ENCODE peak calls at places on chromosomes 7 and 10, in four cellular contexts. J is H9, H is heart right ventricle, A is uterus. T is an unnamed sample. For H3K4me1, the result is how much of the 10 kb centered on the place peaks cover.

GRCh38 chr7:136325578-136325977 is 348.4 kb upstream of the MTPN start:
- DNase-seq in A (no peak), J (no peak), H (no peak), T (no peak)

GRCh38 chr10:78655941-78656340 is 412.8 kb upstream of the ZMIZ1 start:
- DNase-seq in A (no peak), H (no peak), J (no peak), T (no peak)

GRCh38 chr7:123635551-123636359 is 19.9 kb upstream of the LMOD2 start:
- DNase-seq in J (no peak), A (no peak), H (no peak), T (peak)

GRCh38 chr7:92366730-92367129 is 80.6 kb upstream of the GATAD1 start:
- DNase-seq in A (no peak), J (no peak), H (no peak), T (no peak)

GRCh38 chr10:13715091-13715490 is 128.3 kb downstream of the PRPF18 start:
- DNase-seq in J (no peak), A (no peak), H (no peak), T (no peak)

GRCh38 chr7:46969303-46970130 is 612.4 kb downstream of the TNS3 start:
- DNase-seq in J (no peak), H (no peak), A (no peak), T (no peak)

GRCh38 chr7:140639366-140640053 is 1.1 kb downstream of the DENND2A start:
- DNase-seq in J (no peak), A (peak), H (peak), T (no peak)

GRCh38 chr10:70540089-70540788 is 61.7 kb downstream of the PALD1 start:
- DNase-seq in A (no peak), H (peak), J (peak), T (no peak)

GRCh38 chr7:4682621-4683042 is 537 bp downstream of the FOXK1 start:
- DNase-seq in J (peak), H (peak), A (peak), T (peak)

GRCh38 chr10:76461024-76461423 is 1029.6 kb downstream of the LRMDA start:
- DNase-seq in A (no peak), J (no peak), H (no peak), T (no peak)

GRCh38 chr10:132294561-132295320 is 13.0 kb downstream of the STK32C start:
- DNase-seq in J (peak), H (no peak), A (no peak), T (no peak)

GRCh38 chr10:21202766-21203457 is 305.8 kb upstream of the NEBL start:
- DNase-seq in H (no peak), A (no peak), J (no peak), T (no peak)

GRCh38 chr10:126199221-126199998 is 188.9 kb downstream of the ADAM12 start:
- DNase-seq in H (no peak), J (no peak), A (peak), T (no peak)

GRCh38 chr7:158469396-158470051 is 118.1 kb downstream of the PTPRN2 start:
- DNase-seq in J (no peak), A (no peak), H (no peak), T (no peak)

GRCh38 chr7:70570961-70571360 is 561.0 kb upstream of the GALNT17 start:
- DNase-seq in A (no peak), H (no peak), J (no peak), T (no peak)

GRCh38 chr7:70570029-70570428 is 561.9 kb upstream of the GALNT17 start:
- DNase-seq in A (no peak), J (no peak), H (no peak), T (no peak)

GRCh38 chr7:70573202-70573810 is 558.6 kb upstream of the GALNT17 start:
- DNase-seq in A (no peak), J (no peak), H (no peak), T (no peak)

GRCh38 chr7:70571403-70571911 is 560.5 kb upstream of the GALNT17 start:
- DNase-seq in J (no peak), H (no peak), A (no peak), T (no peak)

GRCh38 chr7:70571986-70572385 is 560.0 kb upstream of the GALNT17 start:
- DNase-seq in J (no peak), A (no peak), H (peak), T (no peak)
- H3K4me1 ChIP-seq in J (under half), A (under half), H (under half), T (under half)

DNA sequence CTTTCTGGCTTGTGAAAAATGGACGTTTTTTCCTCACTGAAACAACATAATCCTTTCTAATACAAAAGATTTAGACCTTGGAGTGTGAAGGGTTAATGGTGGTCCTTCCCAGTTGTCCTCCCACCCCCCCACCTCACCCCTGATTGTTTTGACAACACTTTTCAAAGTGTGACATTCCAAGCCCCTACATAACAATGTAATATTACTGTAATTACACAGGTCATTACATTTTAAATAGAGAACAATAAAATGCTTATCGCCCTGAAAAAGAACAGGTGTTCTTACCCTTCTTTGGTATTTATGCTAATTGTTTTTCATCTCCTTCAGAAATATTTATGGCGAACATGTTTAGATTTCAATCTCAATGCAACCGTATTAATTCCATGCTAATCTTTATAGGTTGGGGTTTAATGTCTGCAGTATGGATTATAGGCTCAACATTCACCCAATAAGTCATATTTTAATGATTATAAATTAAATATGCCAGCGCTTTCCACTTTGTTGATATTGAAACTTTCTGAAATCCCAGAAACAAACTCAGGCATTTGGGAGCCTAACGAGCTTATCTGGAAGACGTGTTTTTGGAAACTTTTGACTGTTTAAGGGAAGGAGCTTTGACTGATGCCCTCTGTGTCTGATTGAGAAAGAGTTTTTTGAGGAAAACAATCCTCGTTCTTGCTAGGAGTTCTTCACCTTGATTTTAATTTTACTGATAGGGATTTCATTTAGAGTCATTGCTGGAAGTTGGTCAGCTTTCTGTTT is 5.1 kb downstream of the TCF7L2 start:
- DNase-seq in J (no peak), A (no peak), H (no peak), T (no peak)
- H3K27ac ChIP-seq in J (peak), A (peak), H (no peak), T (no peak)

DNA sequence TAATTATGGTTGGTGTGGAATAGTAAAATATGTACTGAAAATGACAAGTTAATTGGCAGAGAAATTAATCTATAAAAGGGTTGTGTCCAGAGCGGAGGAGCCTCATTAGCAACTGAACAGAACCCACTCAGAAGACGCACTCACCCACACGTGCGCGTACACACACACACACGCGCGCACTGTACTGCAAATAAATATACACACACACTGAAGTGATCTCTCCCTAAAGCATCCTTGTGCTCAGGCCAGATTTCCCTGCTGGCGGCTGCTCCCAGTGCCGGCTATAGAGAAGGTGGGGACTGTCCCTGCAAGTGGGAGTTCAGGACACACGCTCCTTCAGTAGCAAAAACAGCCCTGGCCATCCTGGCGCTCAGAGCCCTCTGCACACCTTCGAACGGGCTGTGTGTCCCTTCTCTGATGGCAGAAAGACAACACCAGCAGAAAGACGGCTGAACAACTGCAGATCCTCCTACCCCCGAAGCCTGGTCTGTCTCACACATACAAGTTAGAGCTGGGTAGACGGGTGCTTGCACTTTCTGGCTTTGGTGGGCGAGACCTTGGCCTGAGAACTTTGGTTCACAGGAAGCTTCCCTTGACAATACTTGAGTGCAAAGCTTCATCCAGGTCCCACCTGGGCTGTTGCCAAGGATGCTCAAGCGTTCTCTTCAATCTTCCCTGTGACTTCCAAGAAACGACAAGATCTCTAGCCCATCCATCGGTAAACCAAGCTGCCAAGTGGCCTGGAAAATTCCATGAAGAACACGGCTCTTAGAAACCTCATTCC is 85.0 kb downstream of the CHST15 start:
- DNase-seq in A (no peak), H (no peak), J (no peak), T (no peak)
- H3K4me1 ChIP-seq in A (under half), H (under half), J (under half), T (under half)

DNA sequence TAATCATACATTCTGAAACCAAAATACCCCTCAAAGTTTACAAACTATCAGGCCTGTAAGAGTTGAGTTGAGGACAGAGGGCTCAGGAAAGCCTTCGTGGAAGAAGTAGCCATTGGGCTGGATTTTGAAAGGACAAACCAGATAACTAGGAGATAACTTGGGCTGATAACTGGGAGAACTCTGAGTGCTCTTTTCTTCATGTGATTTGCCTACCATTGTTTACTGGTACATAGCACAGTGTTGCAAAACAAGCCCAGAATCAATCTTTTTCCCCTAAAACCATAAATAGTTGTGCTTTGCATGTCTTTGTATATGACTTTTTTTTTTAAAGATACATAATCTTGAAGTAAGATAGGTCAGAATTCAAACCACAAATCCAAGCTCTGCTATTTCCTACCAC is 106.7 kb upstream of the ITGB1 start:
- DNase-seq in J (no peak), H (no peak), A (no peak), T (no peak)
- H3K27ac ChIP-seq in J (no peak), H (no peak), A (no peak), T (no peak)

GRCh38 chr10:77592946-77593636 is 44.5 kb downstream of the KCNMA1 start:
- DNase-seq in J (no peak), A (no peak), H (no peak), T (no peak)

GRCh38 chr10:77590344-77591237 is 47.0 kb downstream of the KCNMA1 start:
- DNase-seq in J (no peak), A (no peak), H (no peak), T (no peak)

GRCh38 chr10:77591238-77591880 is 46.2 kb downstream of the KCNMA1 start:
- DNase-seq in A (no peak), J (no peak), H (no peak), T (no peak)

GRCh38 chr10:77594171-77594783 is 43.3 kb downstream of the KCNMA1 start:
- DNase-seq in A (no peak), H (no peak), J (no peak), T (no peak)

GRCh38 chr10:77592510-77592909 is 45.1 kb downstream of the KCNMA1 start:
- DNase-seq in A (no peak), J (no peak), H (no peak), T (no peak)
- H3K4me1 ChIP-seq in A (under half), J (under half), H (under half), T (under half)

T was measured in naive thymus-derived CD4-positive, alpha-beta T cell.